ENCODE peak calls at places on chromosomes 11 and 22, in ten cellular contexts. Y, X, J, E, P, V, D, N, B and G are unnamed samples.

GRCh38 chr11:118338637-118339061 is 3.9 kb downstream of the CD3D start:
- DNase-seq in Y (peak; percentile 83), X (no peak), J (no peak), E (no peak), P (no peak), V (peak; percentile 13), D (peak; percentile 46), N (peak; percentile 94), B (peak; percentile 10), G (no peak)

GRCh38 chr11:75945925-75946324 is 130.9 kb downstream of the UVRAG start:
- DNase-seq in Y (no peak), X (no peak), J (no peak), E (no peak), P (no peak), V (no peak), D (no peak), N (no peak), B (no peak), G (no peak)

GRCh38 chr11:8294251-8294935 is 30.7 kb upstream of the LMO1 start:
- DNase-seq in Y (no peak), X (no peak), J (no peak), E (no peak), P (peak; percentile 28), V (no peak), D (no peak), N (no peak), B (no peak), G (no peak)

GRCh38 chr22:36194971-36195370 is 6.6 kb downstream of the APOL4 start:
- DNase-seq in Y (peak; percentile 33), X (peak; percentile 47), J (no peak), E (peak; percentile 79), P (peak; percentile 83), V (peak; percentile 65), D (peak; percentile 55), N (peak; percentile 38), B (peak; percentile 89), G (peak; percentile 89)

GRCh38 chr22:38017272-38017920 is 33.0 kb upstream of the SOX10 start:
- DNase-seq in Y (no peak), X (no peak), J (no peak), E (peak; percentile 69), P (peak; percentile 88), V (peak; percentile 58), D (peak; percentile 50), N (no peak), B (peak; percentile 74), G (no peak)

GRCh38 chr22:36554101-36554500 is 25.1 kb upstream of the EIF3D start:
- DNase-seq in Y (no peak), X (no peak), J (no peak), E (no peak), P (no peak), V (peak; percentile 38), D (no peak), N (no peak), B (no peak), G (no peak)

GRCh38 chr22:25334091-25334490 is 114.7 kb downstream of the CRYBB2 start:
- DNase-seq in Y (peak; percentile 79), X (peak; percentile 69), J (no peak), E (peak; percentile 14), P (no peak), V (peak; percentile 73), D (peak; percentile 33), N (no peak), B (peak; percentile 10), G (no peak)

GRCh38 chr11:6746086-6746618 is 25.6 kb downstream of the OR2AG2 start:
- DNase-seq in Y (peak; percentile 36), X (no peak), J (no peak), E (no peak), P (no peak), V (no peak), D (no peak), N (peak; percentile 67), B (peak; percentile 37), G (no peak)

GRCh38 chr22:44409211-44409648 is 88.8 kb downstream of the RTL6 start:
- DNase-seq in Y (no peak), X (no peak), J (no peak), E (no peak), P (no peak), V (no peak), D (no peak), N (no peak), B (no peak), G (no peak)

GRCh38 chr11:109298865-109299264 is 123.1 kb upstream of the C11orf87 start:
- DNase-seq in Y (no peak), X (no peak), J (no peak), E (no peak), P (no peak), V (no peak), D (no peak), N (no peak), B (no peak), G (no peak)

GRCh38 chr11:18192988-18193387 is 20.4 kb downstream of the MRGPRX4 start:
- DNase-seq in Y (no peak), X (no peak), J (no peak), E (no peak), P (no peak), V (peak; percentile 7), D (peak; percentile 7), N (no peak), B (no peak), G (no peak)

GRCh38 chr11:16171882-16172281 is 184.5 kb downstream of the SOX6 start:
- DNase-seq in Y (no peak), X (no peak), J (no peak), E (no peak), P (no peak), V (no peak), D (no peak), N (no peak), B (no peak), G (no peak)

GRCh38 chr11:132114185-132114584 is 743.8 kb downstream of the NTM start:
- DNase-seq in Y (no peak), X (peak; percentile 26), J (peak; percentile 57), E (peak; percentile 29), P (no peak), V (peak; percentile 58), D (peak; percentile 57), N (no peak), B (peak; percentile 23), G (no peak)

GRCh38 chr11:84887055-84887629 is 740.0 kb downstream of the DLG2 start:
- DNase-seq in Y (no peak), X (no peak), J (no peak), E (no peak), P (no peak), V (no peak), D (no peak), N (no peak), B (peak; percentile 31), G (no peak)

GRCh38 chr11:64876835-64877341 is 1.5 kb downstream of the EHD1 start:
- DNase-seq in Y (no peak), X (no peak), J (no peak), E (peak; percentile 69), P (no peak), V (no peak), D (peak; percentile 54), N (no peak), B (no peak), G (no peak)

GRCh38 chr22:28151241-28151640 is 232.2 kb upstream of the PITPNB start:
- DNase-seq in Y (no peak), X (no peak), J (no peak), E (no peak), P (no peak), V (no peak), D (no peak), N (no peak), B (no peak), G (no peak)

GRCh38 chr11:129795089-129795488 is 20.6 kb upstream of the TMEM45B start:
- DNase-seq in Y (no peak), X (no peak), J (no peak), E (no peak), P (no peak), V (no peak), D (no peak), N (no peak), B (no peak), G (no peak)

GRCh38 chr11:123702137-123702536 is 39.3 kb downstream of the ZNF202 start:
- DNase-seq in Y (no peak), X (no peak), J (no peak), E (no peak), P (no peak), V (peak; percentile 56), D (no peak), N (no peak), B (no peak), G (no peak)

GRCh38 chr22:21054046-21054713 is 8.4 kb downstream of the LRRC74B start:
- DNase-seq in Y (no peak), X (no peak), J (no peak), E (no peak), P (no peak), V (no peak), D (no peak), N (no peak), B (no peak), G (no peak)

GRCh38 chr11:108370315-108370714 is 97.0 kb downstream of the C11orf65 start:
- DNase-seq in Y (no peak), X (no peak), J (no peak), E (no peak), P (no peak), V (no peak), D (no peak), N (no peak), B (no peak), G (no peak)

GRCh38 chr11:126601550-126602215 is 246.2 kb downstream of the ST3GAL4 start:
- DNase-seq in Y (no peak), X (peak; percentile 46), J (no peak), E (no peak), P (no peak), V (no peak), D (no peak), N (no peak), B (no peak), G (no peak)

GRCh38 chr11:117096973-117097566 is 1.2 kb downstream of the SIK3 start:
- DNase-seq in Y (no peak), X (no peak), J (no peak), E (no peak), P (no peak), V (no peak), D (no peak), N (no peak), B (no peak), G (no peak)

GRCh38 chr11:65540290-65541092 is 15.6 kb downstream of the SCYL1 start:
- DNase-seq in Y (peak; percentile 91), X (peak; percentile 71), J (no peak), E (peak; percentile 85), P (peak; percentile 93), V (peak; percentile 93), D (peak; percentile 95), N (peak; percentile 92), B (peak; percentile 91), G (no peak)

GRCh38 chr11:120710354-120711187 is 199.0 kb downstream of the GRIK4 start:
- DNase-seq in Y (no peak), X (peak; percentile 78), J (no peak), E (peak; percentile 83), P (peak; percentile 66), V (peak; percentile 77), D (peak; percentile 65), N (no peak), B (peak; percentile 94), G (no peak)

GRCh38 chr22:47048123-47049077 is 285.9 kb downstream of the TBC1D22A start:
- DNase-seq in Y (no peak), X (no peak), J (no peak), E (no peak), P (no peak), V (no peak), D (no peak), N (no peak), B (no peak), G (no peak)

GRCh38 chr22:46007003-46007847 is 30.3 kb upstream of the WNT7B start:
- DNase-seq in Y (peak; percentile 19), X (no peak), J (no peak), E (peak; percentile 81), P (peak; percentile 83), V (peak; percentile 96), D (peak; percentile 93), N (no peak), B (peak; percentile 54), G (no peak)

GRCh38 chr11:73528420-73528819 is 69.5 kb downstream of the FAM168A start:
- DNase-seq in Y (no peak), X (no peak), J (no peak), E (peak; percentile 26), P (no peak), V (no peak), D (no peak), N (no peak), B (peak; percentile 47), G (no peak)

GRCh38 chr22:34688825-34689224 is 377.1 kb upstream of the ISX start:
- DNase-seq in Y (no peak), X (no peak), J (no peak), E (no peak), P (no peak), V (no peak), D (no peak), N (no peak), B (no peak), G (no peak)